ENCODE peak calls at places on chromosomes 6 and 20, in nine cellular contexts. K is cardiac fibroblast, J is Calu3, B is brain microvascular endothelial cell, Y is AG10803, P is tibial artery, M is ovary, H is dorsolateral prefrontal cortex, Z is HFF-Myc. S is an unnamed sample.

GRCh38 chr20:35615667-35616464 is at the start of gene SPAG4:
- DNase-seq in K (no peak), J (peak; percentile 100), B (peak; percentile 100), Y (no peak), P (peak; percentile 100), M (peak; percentile 88), H (peak; percentile 94), Z (peak; percentile 99), S (peak; percentile 100)

GRCh38 chr6:95364016-95364604 is 213.2 kb upstream of the MANEA start:
- DNase-seq in K (peak; percentile 31), J (no peak), B (no peak), Y (peak; percentile 0), P (no peak), M (no peak), H (no peak), Z (no peak), S (no peak)

GRCh38 chr6:12621766-12622165 is 94.8 kb upstream of the PHACTR1 start:
- DNase-seq in K (no peak), J (no peak), B (no peak), Y (no peak), P (no peak), M (no peak), H (no peak), Z (no peak), S (no peak)

GRCh38 chr6:26388441-26388840 is 5.5 kb downstream of the BTN2A2 start:
- DNase-seq in K (peak; percentile 53), J (no peak), B (peak; percentile 22), Y (no peak), P (no peak), M (no peak), H (no peak), Z (no peak), S (no peak)

GRCh38 chr6:26743157-26743821 is 83.7 kb upstream of the ZNF322 start:
- DNase-seq in K (peak; percentile 77), J (no peak), B (peak; percentile 77), Y (peak; percentile 73), P (no peak), M (no peak), H (no peak), Z (peak; percentile 77), S (no peak)

GRCh38 chr6:7073082-7073783 is 34.5 kb upstream of the RREB1 start:
- DNase-seq in K (no peak), J (no peak), B (no peak), Y (no peak), P (no peak), M (no peak), H (no peak), Z (no peak), S (no peak)

GRCh38 chr6:137705166-137706064 is 161.6 kb upstream of the TNFAIP3 start:
- DNase-seq in K (peak; percentile 80), J (peak; percentile 59), B (peak; percentile 63), Y (peak; percentile 48), P (peak; percentile 72), M (peak; percentile 87), H (peak; percentile 42), Z (no peak), S (peak; percentile 85)

GRCh38 chr6:38806833-38807232 is 91.7 kb downstream of the DNAH8 start:
- DNase-seq in K (no peak), J (peak; percentile 47), B (no peak), Y (no peak), P (no peak), M (no peak), H (no peak), Z (no peak), S (no peak)

GRCh38 chr20:63702036-63702665 is 5.6 kb downstream of the ARFRP1 start:
- DNase-seq in K (no peak), J (no peak), B (no peak), Y (no peak), P (peak; percentile 59), M (no peak), H (no peak), Z (no peak), S (no peak)

GRCh38 chr20:24948939-24949679 is at the start of gene CST7:
- DNase-seq in K (peak; percentile 2), J (no peak), B (no peak), Y (no peak), P (no peak), M (no peak), H (no peak), Z (no peak), S (peak; percentile 94)

GRCh38 chr6:161273752-161274487 is at the start of gene AGPAT4:
- DNase-seq in K (peak; percentile 98), J (peak; percentile 75), B (peak; percentile 92), Y (peak; percentile 97), P (peak; percentile 83), M (peak; percentile 62), H (peak; percentile 79), Z (peak; percentile 97), S (peak; percentile 74)

GRCh38 chr6:163460307-163460782 is 45.8 kb downstream of the QKI start:
- DNase-seq in K (peak; percentile 75), J (no peak), B (peak; percentile 35), Y (peak; percentile 36), P (no peak), M (no peak), H (no peak), Z (no peak), S (peak; percentile 9)

GRCh38 chr20:48821261-48821910 is 6.4 kb downstream of the PREX1 start:
- DNase-seq in K (no peak), J (no peak), B (no peak), Y (no peak), P (no peak), M (no peak), H (no peak), Z (no peak), S (no peak)

GRCh38 chr20:59020938-59021551 is 1.8 kb downstream of the TUBB1 start:
- DNase-seq in K (peak; percentile 43), J (no peak), B (peak; percentile 20), Y (no peak), P (no peak), M (no peak), H (no peak), Z (no peak), S (no peak)

GRCh38 chr20:4289875-4290274 is 274.5 kb upstream of the RNF24 start:
- DNase-seq in K (peak; percentile 5), J (no peak), B (no peak), Y (no peak), P (no peak), M (no peak), H (no peak), Z (no peak), S (no peak)

GRCh38 chr6:123323419-123324329 is 313.1 kb downstream of the TRDN start:
- DNase-seq in K (peak; percentile 51), J (peak; percentile 0), B (no peak), Y (peak; percentile 1), P (no peak), M (no peak), H (no peak), Z (no peak), S (no peak)

GRCh38 chr6:50891290-50891689 is 72.6 kb downstream of the TFAP2B start:
- DNase-seq in K (no peak), J (no peak), B (no peak), Y (no peak), P (no peak), M (no peak), H (no peak), Z (no peak), S (no peak)

GRCh38 chr20:2937902-2938301 is 64.6 kb downstream of the PTPRA start:
- DNase-seq in K (no peak), J (no peak), B (no peak), Y (no peak), P (no peak), M (no peak), H (no peak), Z (no peak), S (no peak)

GRCh38 chr6:83479389-83479788 is 32.9 kb upstream of the PRSS35 start:
- DNase-seq in K (no peak), J (no peak), B (no peak), Y (no peak), P (no peak), M (no peak), H (no peak), Z (no peak), S (no peak)

DNA sequence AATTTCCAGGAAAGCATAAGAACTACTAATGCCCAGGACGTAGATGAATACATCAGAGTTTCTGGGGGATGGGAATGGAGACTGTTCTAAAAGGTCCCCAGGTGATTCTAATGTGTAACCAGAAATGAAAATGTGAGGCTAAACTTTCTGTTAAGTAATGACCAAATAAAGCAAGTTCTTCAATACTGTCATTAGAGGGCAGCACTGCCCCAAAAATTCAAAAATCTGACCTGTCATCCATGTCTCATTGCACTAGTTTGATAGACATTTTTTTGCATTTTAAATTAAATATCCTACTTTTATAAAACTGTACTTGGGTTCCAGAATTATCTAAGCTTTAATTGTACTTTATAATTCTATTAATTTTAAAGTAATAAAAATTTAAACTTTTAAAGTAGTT is 94.9 kb downstream of the RFX6 start:
- DNase-seq in K (peak; percentile 66), J (peak; percentile 45), B (peak; percentile 42), Y (peak; percentile 49), P (no peak), M (no peak), H (no peak), Z (peak; percentile 3), S (peak; percentile 43)
- TF ChIP-seq CTCF in K (peak; percentile 54), J (peak; percentile 21), B (peak; percentile 61), Y (peak; percentile 76), P (peak; percentile 35), M (no peak), H (peak; percentile 81), Z (peak; percentile 45), S (peak; percentile 31)

GRCh38 chr6:44133003-44133931 is 5.9 kb downstream of the TMEM63B start:
- DNase-seq in K (peak; percentile 42), J (peak; percentile 77), B (no peak), Y (peak; percentile 55), P (no peak), M (no peak), H (peak; percentile 84), Z (no peak), S (no peak)
- TF ChIP-seq CTCF in K (no peak), J (no peak), B (no peak), Y (peak; percentile 21), P (no peak), M (no peak), H (no peak), Z (peak; percentile 4), S (no peak)

DNA sequence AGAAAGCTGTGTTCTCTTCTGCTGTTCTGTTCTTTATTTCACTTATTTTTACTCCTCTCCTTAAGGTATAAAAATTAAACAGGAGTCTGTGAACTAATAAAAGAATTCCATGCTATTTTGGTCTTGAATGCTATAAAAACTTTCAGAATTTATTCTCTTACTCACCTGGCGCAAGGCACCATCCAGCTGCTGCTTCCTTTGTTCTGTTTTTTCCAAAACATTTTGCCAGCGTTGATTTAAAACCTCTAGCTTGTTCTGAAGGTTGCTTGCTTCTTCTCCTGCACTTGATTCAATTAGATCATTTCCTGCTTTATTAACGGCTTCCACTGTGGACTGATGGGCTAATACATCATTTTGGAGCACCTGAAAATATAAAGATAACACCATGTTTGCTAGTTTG is 145.0 kb downstream of the DST start:
- DNase-seq in K (no peak), J (no peak), B (no peak), Y (no peak), P (no peak), M (no peak), H (no peak), Z (no peak), S (no peak)
- TF ChIP-seq CTCF in K (no peak), J (no peak), B (no peak), Y (no peak), P (no peak), M (no peak), H (no peak), Z (no peak), S (no peak)

DNA sequence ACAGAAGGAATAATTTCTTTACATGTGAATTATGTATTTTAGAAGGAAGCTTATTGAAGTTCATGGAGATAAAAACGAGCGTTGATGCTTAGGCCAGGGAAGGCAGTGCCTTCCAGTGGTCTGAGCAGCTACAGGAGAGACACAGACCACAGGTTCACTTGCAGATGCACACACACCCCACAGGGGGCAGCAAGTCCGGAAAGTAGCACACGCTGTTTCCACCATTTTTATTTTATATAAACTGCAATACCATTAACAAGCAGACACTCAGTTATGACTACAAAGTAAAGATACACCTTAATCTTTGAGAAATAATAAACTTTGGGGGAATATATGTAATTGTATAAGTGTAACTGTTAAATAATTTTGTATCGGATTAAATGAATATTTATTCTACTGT is 13.5 kb upstream of the DACT2 start:
- DNase-seq in K (no peak), J (peak; percentile 50), B (no peak), Y (no peak), P (no peak), M (no peak), H (no peak), Z (no peak), S (no peak)
- TF ChIP-seq CTCF in K (peak; percentile 31), J (peak; percentile 55), B (peak; percentile 26), Y (peak; percentile 32), P (peak; percentile 13), M (no peak), H (no peak), Z (no peak), S (no peak)

S was measured in activated CD8-positive, alpha-beta T cell treated with anti-CD3 and anti-CD28 coated beads for 36 hours.